ENCODE peak calls at places on chromosomes 7 and 10, in eight cellular contexts. N, E, V, Y, P, L, T and F are unnamed samples.

GRCh38 chr10:50224330-50224952 is 26.9 kb downstream of the ASAH2 start:
- DNase-seq in N (peak), E (peak), V (no peak), Y (peak), P (no peak), L (peak), T (peak), F (peak)

GRCh38 chr7:30987178-30987577 is 23.4 kb downstream of the GHRHR start:
- DNase-seq in N (no peak), E (no peak), V (no peak), Y (no peak), P (no peak), L (no peak), T (no peak), F (no peak)

GRCh38 chr10:33306756-33307519 is 27.5 kb downstream of the NRP1 start:
- DNase-seq in N (no peak), E (no peak), V (no peak), Y (no peak), P (no peak), L (no peak), T (no peak), F (no peak)

GRCh38 chr7:152464312-152465117 is 28.7 kb upstream of the KMT2C start:
- DNase-seq in N (peak), E (peak), V (peak), Y (peak), P (peak), L (peak), T (peak), F (peak)

GRCh38 chr10:110056822-110057221 is 49.0 kb downstream of the ADD3 start:
- DNase-seq in N (no peak), E (no peak), V (no peak), Y (no peak), P (no peak), L (no peak), T (no peak), F (no peak)

GRCh38 chr7:51260516-51260915 is 56.1 kb downstream of the COBL start:
- DNase-seq in N (no peak), E (no peak), V (no peak), Y (no peak), P (no peak), L (no peak), T (no peak), F (no peak)

GRCh38 chr7:101707587-101707986 is 78.5 kb upstream of the MYL10 start:
- DNase-seq in N (no peak), E (no peak), V (no peak), Y (no peak), P (no peak), L (no peak), T (no peak), F (no peak)

GRCh38 chr7:96273716-96274115 is 48.2 kb downstream of the SLC25A13 start:
- DNase-seq in N (no peak), E (no peak), V (no peak), Y (no peak), P (no peak), L (no peak), T (no peak), F (no peak)

GRCh38 chr10:21056461-21056860 is 159.3 kb upstream of the NEBL start:
- DNase-seq in N (no peak), E (no peak), V (no peak), Y (no peak), P (no peak), L (no peak), T (no peak), F (no peak)

GRCh38 chr10:78549536-78549935 is 515.9 kb downstream of the RPS24 start:
- DNase-seq in N (no peak), E (no peak), V (no peak), Y (no peak), P (no peak), L (no peak), T (no peak), F (no peak)

GRCh38 chr10:78548369-78548985 is 514.8 kb downstream of the RPS24 start:
- DNase-seq in N (no peak), E (no peak), V (no peak), Y (no peak), P (no peak), L (no peak), T (no peak), F (no peak)

GRCh38 chr10:78551184-78552005 is 517.4 kb upstream of the ZMIZ1 start:
- DNase-seq in N (no peak), E (no peak), V (no peak), Y (no peak), P (no peak), L (peak), T (no peak), F (no peak)

GRCh38 chr10:78550716-78551115 is 517.1 kb downstream of the RPS24 start:
- DNase-seq in N (no peak), E (no peak), V (no peak), Y (no peak), P (no peak), L (no peak), T (no peak), F (no peak)

DNA sequence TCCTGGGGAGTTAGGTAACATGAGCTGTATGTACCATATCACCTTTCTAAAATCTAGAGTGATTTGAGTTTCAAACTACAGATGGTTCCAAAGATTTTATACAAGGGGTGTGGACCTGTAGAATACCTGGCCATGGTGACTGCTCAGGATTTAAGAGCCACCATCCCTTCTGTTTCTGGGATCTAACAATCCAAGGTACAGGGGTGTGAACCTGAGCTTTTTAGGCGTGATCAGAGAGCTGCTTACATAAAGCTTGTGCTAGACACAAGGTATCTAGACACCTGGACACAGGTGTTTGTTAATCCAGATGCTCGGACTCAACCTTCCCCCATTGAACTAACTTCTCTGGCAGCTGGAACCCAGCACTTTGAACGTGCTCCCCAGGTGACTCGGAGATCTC is 516.4 kb downstream of the RPS24 start:
- DNase-seq in N (no peak), E (no peak), V (no peak), Y (no peak), P (no peak), L (no peak), T (no peak), F (no peak)
- TF ChIP-seq CTCF in N (no peak), E (no peak), V (no peak), Y (no peak), P (no peak), L (no peak), T (no peak), F (no peak)

GRCh38 chr10:132582795-132583194 is 45.2 kb downstream of the INPP5A start:
- DNase-seq in N (no peak), E (no peak), V (no peak), Y (no peak), P (no peak), L (no peak), T (no peak), F (no peak)
- TF ChIP-seq CTCF in N (no peak), E (no peak), V (no peak), Y (no peak), P (no peak), L (no peak), T (no peak), F (no peak)

GRCh38 chr10:101139421-101139911 is 8.4 kb downstream of the TLX1 start:
- DNase-seq in N (no peak), E (no peak), V (no peak), Y (peak), P (no peak), L (peak), T (peak), F (peak)
- TF ChIP-seq CTCF in N (no peak), E (no peak), V (no peak), Y (peak), P (no peak), L (peak), T (peak), F (no peak)

GRCh38 chr7:11557627-11558026 is 274.4 kb downstream of the THSD7A start:
- DNase-seq in N (peak), E (peak), V (no peak), Y (peak), P (no peak), L (peak), T (no peak), F (peak)
- TF ChIP-seq CTCF in N (peak), E (peak), V (no peak), Y (peak), P (no peak), L (peak), T (peak), F (peak)

GRCh38 chr10:99487125-99487524 is 45.6 kb upstream of the NKX2-3 start:
- DNase-seq in N (no peak), E (no peak), V (no peak), Y (no peak), P (no peak), L (no peak), T (no peak), F (no peak)

DNA sequence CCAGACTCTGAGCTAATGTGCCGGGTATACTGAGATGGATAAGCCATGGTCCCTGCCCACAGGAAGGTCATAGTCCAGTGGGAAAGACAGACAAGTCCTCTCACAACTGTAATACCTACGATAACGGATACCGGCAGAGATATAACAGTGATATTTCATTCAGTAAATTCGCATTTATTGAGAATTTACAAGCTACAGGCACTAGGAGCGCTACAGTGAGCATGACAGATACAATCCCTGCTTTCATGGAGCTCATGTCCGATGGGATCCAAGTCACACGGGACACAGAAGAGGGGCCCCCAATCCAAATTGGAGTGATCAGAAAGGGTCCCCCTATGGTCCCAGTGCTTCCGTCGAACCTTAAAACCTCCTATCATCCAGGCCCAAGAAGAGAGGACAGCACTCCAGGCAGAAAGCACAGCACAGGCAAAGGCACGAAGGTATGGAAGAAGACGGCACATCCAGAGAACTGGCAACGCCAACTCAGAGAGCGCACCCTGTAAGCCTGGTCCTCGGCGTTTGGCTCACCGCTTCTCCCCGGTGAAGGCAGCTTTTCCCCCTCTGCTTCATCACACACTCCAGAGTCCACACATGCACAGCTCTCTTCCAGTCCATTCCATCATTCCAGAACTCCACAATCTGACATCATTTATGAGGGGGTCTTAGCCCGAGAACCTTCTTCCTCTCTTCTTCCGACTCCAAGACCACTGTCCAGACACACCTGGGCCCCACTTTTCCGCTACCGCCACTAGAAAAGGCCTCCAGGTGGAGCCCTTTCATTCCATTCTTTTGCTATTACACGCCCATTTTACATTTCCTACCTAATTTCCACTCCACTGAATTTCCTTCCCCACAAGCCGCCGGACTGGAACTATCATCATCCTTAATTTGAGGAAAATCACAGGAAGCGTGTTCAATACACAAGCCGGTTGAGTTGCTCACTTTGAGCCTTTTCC is 47.8 kb upstream of the NKX2-3 start:
- DNase-seq in N (no peak), E (no peak), V (no peak), Y (no peak), P (no peak), L (peak), T (no peak), F (no peak)
- TF ChIP-seq CTCF in N (no peak), E (no peak), V (no peak), Y (no peak), P (no peak), L (peak), T (no peak), F (peak)

DNA sequence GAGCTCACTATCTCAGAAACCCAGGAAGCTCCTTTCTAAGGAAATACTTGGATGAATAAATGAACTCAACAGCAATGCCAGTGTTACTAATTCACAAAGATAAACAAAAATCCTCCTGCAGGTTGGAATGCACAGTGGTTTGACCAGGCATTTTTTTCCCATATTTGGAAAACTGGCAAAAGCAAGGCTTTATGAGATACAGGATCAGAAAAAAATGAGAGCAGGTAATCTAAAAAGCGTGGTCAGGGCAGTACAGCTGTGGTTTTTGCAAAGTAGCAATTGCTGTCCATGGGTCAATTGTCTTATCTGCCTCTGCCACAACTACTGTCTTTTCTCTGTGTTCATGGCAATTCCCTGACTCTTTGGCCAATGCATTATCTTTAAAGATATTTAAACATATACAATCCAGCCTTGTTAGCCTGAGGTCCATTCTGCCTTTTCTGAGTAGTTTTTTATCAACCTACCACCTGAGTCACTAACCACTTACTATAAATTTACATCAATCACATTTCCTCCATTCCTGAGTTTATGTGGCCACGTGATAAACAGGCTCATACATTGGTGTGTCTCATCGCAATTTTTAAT is 564.5 kb upstream of the IGFBP3 start:
- DNase-seq in N (no peak), E (no peak), V (no peak), Y (no peak), P (no peak), L (no peak), T (no peak), F (no peak)
- TF ChIP-seq CTCF in N (no peak), E (no peak), V (no peak), Y (peak), P (no peak), L (no peak), T (no peak), F (no peak)

DNA sequence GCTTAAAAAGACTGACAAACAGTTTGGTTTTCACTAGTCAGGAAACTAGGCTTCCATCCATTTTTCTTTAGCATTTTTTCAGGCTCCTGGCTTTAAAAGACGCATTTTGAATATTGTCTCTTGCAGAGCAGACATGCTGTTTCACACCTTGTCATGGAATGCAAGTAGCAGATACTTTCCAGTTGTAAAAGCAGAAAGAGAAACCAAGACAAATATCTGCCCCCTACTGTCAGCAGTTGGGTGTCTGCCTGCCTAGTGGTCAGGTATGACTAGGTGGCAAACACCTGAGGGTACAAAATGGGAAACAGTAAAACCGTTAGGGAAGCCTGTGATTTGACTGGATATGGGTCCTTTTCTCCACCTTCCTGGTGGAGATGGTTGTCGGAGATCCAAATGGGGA is 139.8 kb downstream of the CCDC71L start:
- DNase-seq in N (peak), E (peak), V (no peak), Y (no peak), P (no peak), L (peak), T (no peak), F (peak)
- TF ChIP-seq CTCF in N (peak), E (peak), V (no peak), Y (no peak), P (no peak), L (peak), T (no peak), F (peak)

GRCh38 chr7:105876964-105877601 is 684 bp upstream of the ATXN7L1 start:
- DNase-seq in N (no peak), E (peak), V (no peak), Y (peak), P (peak), L (peak), T (peak), F (peak)
- TF ChIP-seq CTCF in N (no peak), E (no peak), V (no peak), Y (peak), P (no peak), L (no peak), T (no peak), F (no peak)

DNA sequence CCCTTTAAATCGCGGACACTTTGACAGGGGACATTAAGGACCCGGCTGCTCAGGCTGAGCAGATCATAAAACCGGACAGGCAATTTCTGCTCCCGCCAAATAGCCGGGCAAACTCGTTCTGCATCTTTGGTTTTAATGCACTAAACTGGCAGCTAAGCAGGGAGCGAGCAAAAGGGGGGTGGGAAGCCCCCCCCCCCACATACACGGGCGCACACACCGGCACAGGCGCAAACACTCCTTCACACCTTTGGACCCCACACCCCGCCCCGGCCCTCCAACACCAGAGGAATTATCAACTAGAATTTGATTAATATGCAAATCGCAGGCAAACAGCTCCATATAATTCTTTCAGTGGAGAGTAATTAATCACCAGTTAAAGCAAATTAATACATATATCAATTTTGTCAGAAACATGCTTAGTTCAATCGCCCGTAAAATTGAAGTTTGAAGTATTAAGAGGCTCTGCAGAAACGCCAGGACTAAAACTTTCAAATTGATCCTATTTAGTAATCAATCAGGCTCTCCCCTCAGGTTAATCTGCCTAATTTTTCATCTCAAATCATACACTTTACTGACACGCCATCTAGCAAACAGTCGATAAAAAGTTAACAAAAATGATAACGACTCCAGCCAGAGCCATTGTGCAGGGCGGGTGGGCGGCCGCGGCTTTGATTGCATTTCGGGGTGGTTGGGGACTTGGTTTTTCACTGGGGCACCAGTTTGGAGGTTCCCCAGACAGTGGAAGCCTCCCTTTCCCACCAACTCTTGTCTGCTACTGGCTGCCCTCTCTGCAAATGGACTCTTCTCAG is 9.9 kb downstream of the LBX1 start:
- DNase-seq in N (no peak), E (no peak), V (no peak), Y (no peak), P (no peak), L (no peak), T (no peak), F (peak)
- TF ChIP-seq CTCF in N (no peak), E (no peak), V (no peak), Y (no peak), P (no peak), L (no peak), T (no peak), F (no peak)

GRCh38 chr7:106294334-106294733 is 9.6 kb upstream of the NAMPT start:
- DNase-seq in N (no peak), E (no peak), V (no peak), Y (no peak), P (no peak), L (no peak), T (no peak), F (no peak)
- TF ChIP-seq CTCF in N (no peak), E (no peak), V (no peak), Y (no peak), P (no peak), L (peak), T (peak), F (no peak)